ENCODE peak calls at places on chromosomes 5 and 9, in five cellular contexts. A is PC-9, R is cardiac fibroblast, T is iPS DF 6.9, W is SJSA1. Z is an unnamed sample.

GRCh38 chr5:92505145-92505544 is 1075.9 kb downstream of the NR2F1-AS1 start:
- DNase-seq in A (no peak), R (peak; percentile 15), T (no peak), W (no peak), Z (no peak)

GRCh38 chr9:75088646-75089368 is 493 bp downstream of the OSTF1 start:
- DNase-seq in A (peak; percentile 64), R (peak; percentile 70), T (no peak), W (peak; percentile 53), Z (peak; percentile 29)

GRCh38 chr9:27470291-27470805 is 53.7 kb upstream of the IFNK start:
- DNase-seq in A (no peak), R (no peak), T (no peak), W (no peak), Z (no peak)

GRCh38 chr5:111422245-111422644 is 90.1 kb downstream of the STARD4 start:
- DNase-seq in A (no peak), R (no peak), T (no peak), W (no peak), Z (no peak)

GRCh38 chr5:111384220-111384619 is 128.1 kb downstream of the STARD4 start:
- DNase-seq in A (no peak), R (peak; percentile 35), T (no peak), W (peak; percentile 13), Z (no peak)

GRCh38 chr5:34977934-34978616 is 48.7 kb downstream of the DNAJC21 start:
- DNase-seq in A (no peak), R (no peak), T (no peak), W (no peak), Z (no peak)

GRCh38 chr9:88645869-88646204 is 110.9 kb downstream of the NXNL2 start:
- DNase-seq in A (no peak), R (no peak), T (no peak), W (peak; percentile 33), Z (no peak)

GRCh38 chr5:13921573-13921972 is 22.9 kb downstream of the DNAH5 start:
- DNase-seq in A (no peak), R (no peak), T (no peak), W (no peak), Z (peak; percentile 12)

GRCh38 chr5:169590602-169591001 is 7.0 kb downstream of the SPDL1 start:
- DNase-seq in A (no peak), R (no peak), T (no peak), W (no peak), Z (no peak)

GRCh38 chr9:117138257-117138656 is 276.6 kb downstream of the ASTN2 start:
- DNase-seq in A (no peak), R (no peak), T (no peak), W (no peak), Z (no peak)

GRCh38 chr9:81490605-81491331 is 198.6 kb downstream of the TLE1 start:
- DNase-seq in A (peak; percentile 41), R (peak; percentile 36), T (no peak), W (peak; percentile 56), Z (peak; percentile 64)

GRCh38 chr9:100581661-100582060 is 3.8 kb downstream of the CAVIN4 start:
- DNase-seq in A (no peak), R (no peak), T (no peak), W (no peak), Z (no peak)

GRCh38 chr5:17225551-17225950 is 8.1 kb downstream of the BASP1 start:
- DNase-seq in A (no peak), R (no peak), T (no peak), W (no peak), Z (no peak)

GRCh38 chr5:17221843-17222614 is 4.6 kb downstream of the BASP1 start:
- DNase-seq in A (no peak), R (peak; percentile 27), T (no peak), W (no peak), Z (no peak)

GRCh38 chr5:17222679-17223078 is 5.2 kb downstream of the BASP1 start:
- DNase-seq in A (no peak), R (peak; percentile 37), T (no peak), W (no peak), Z (no peak)

GRCh38 chr5:17223375-17224185 is 6.1 kb downstream of the BASP1 start:
- DNase-seq in A (no peak), R (no peak), T (no peak), W (no peak), Z (no peak)

GRCh38 chr5:17224858-17225436 is 7.5 kb downstream of the BASP1 start:
- DNase-seq in A (no peak), R (no peak), T (no peak), W (no peak), Z (no peak)
- H3K4me3 ChIP-seq in A (no peak overlapping the region), R (no peak overlapping the region), T (no peak overlapping the region), W (no peak overlapping the region), Z (no peak overlapping the region)

DNA sequence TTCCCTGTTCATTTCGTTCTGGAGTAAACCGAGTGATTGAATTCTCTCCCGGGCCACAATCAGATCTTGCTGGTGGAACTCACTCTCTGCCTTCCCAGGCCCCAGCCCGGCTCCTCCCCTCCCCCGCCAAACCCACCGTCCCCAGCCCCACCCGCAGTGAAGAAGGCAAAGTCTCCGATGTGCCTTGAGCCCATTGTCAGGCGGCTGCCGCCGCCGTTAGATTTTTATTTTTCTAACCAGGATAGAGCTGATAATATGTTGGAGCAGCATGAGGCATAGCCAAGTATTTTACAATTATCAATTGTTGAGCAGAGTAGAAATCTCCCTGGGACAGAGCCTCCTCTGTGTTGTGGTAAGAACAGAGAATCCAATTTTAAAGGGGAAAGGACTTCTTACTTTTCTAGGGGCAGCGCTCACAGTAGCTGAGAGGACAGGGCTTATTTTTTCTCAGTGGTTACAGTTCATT is 1.2 kb downstream of the PSAT1 start:
- DNase-seq in A (no peak), R (no peak), T (no peak), W (no peak), Z (peak; percentile 19)
- H3K4me3 ChIP-seq in A (peak overlapping the region; percentile 63), R (peak overlapping the region; percentile 81), T (peak overlapping the region; percentile 93), W (peak overlapping the region; percentile 69), Z (peak overlapping the region; percentile 89)

GRCh38 chr5:173735171-173735570 is 118.7 kb upstream of the BOD1 start:
- DNase-seq in A (no peak), R (no peak), T (no peak), W (no peak), Z (no peak)
- H3K4me3 ChIP-seq in A (no peak overlapping the region), R (no peak overlapping the region), T (no peak overlapping the region), W (no peak overlapping the region), Z (no peak overlapping the region)

DNA sequence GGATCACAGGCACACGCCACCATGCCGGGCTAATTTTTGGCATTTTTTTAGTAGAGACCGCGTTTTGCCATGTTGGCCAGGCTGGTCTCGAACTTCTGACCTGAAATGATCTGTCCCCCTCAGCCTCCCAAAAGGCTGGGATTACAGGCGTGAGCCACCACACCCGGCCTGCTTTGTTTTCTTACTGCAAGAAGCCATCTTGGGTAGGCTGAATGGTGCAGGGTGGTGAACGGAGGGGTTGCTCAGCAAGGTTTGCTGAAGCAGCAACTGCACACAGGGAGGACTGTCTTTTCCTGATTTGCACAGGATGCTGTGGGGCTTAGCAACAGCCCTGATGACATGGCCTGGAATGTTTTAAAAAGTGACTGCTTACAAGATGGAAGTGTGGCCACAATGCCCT is 10.7 kb downstream of the ZNF354B start:
- DNase-seq in A (no peak), R (no peak), T (no peak), W (no peak), Z (no peak)
- H3K4me3 ChIP-seq in A (no peak overlapping the region), R (no peak overlapping the region), T (no peak overlapping the region), W (no peak overlapping the region), Z (no peak overlapping the region)

GRCh38 chr5:102296229-102296817 is at the start of gene SLCO4C1:
- DNase-seq in A (no peak), R (peak; percentile 31), T (peak; percentile 85), W (peak; percentile 61), Z (peak; percentile 80)
- H3K4me3 ChIP-seq in A (peak within 1 kb of the TSS; percentile 54), R (peak within 1 kb of the TSS; percentile 26), T (peak within 1 kb of the TSS; percentile 80), W (peak within 1 kb of the TSS; percentile 34), Z (peak within 1 kb of the TSS; percentile 35)

GRCh38 chr5:77629553-77630245 is 8.8 kb downstream of the OTP start:
- DNase-seq in A (no peak), R (no peak), T (no peak), W (no peak), Z (no peak)
- H3K4me3 ChIP-seq in A (peak overlapping the region; percentile 54), R (no peak overlapping the region), T (peak overlapping the region; percentile 30), W (peak overlapping the region; percentile 54), Z (peak overlapping the region; percentile 55)

DNA sequence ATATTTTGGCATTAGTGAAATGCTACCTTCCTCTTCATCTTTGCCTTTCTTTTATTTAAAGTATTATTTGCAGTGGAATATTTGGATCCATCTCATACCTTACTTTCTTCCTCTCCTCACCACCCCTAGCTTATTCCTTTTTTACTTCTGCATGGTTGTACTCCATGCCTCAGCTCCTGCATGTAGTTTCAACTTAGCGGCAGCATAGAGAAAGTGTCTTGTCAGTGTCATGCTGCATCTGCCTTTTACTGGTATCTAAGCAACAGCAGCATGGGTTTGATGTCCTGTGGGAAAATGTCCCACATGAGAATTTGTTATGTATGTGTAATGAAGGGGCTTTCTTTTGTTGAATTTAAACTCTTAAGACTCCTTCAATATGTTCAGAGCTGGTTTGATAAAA is 20.6 kb downstream of the TCERG1 start:
- DNase-seq in A (no peak), R (no peak), T (no peak), W (no peak), Z (no peak)
- H3K4me3 ChIP-seq in A (no peak overlapping the region), R (no peak overlapping the region), T (no peak overlapping the region), W (no peak overlapping the region), Z (no peak overlapping the region)

DNA sequence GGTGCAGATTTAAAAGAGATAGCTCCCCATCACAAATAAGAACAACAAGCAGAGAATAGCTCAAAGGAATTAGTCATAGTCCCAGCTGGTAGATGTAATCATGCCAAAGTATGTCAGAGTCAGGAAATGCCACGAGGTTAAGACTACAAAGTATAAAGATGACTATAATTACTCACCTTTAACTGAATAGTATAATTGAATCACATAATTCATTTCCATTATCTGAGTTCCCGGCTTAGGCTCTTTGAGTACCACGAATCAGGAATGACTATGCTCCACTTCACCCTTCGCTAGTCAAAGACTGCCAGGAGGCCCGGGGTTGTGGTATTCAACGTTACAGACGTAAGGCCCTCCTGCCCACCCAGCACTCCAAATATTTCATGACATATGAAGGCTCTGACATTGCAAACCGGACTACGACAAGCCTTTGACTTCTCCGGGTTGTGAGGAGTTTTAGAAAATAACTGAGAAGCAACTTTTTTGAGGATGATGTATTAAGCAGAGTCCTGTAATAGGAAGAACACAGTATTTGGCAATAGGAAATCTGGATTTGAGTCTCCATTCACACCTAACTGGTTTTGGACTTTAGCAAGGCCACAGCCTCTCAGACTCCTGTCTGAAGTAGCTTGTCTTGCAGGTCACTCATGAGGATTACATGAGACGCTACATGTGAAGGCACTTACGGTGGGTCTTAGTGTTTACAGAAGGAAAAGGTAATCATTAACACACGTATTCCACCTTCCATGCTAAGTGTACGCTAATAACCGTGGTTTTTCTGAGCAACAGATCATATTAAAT is 64.6 kb downstream of the ENC1 start:
- DNase-seq in A (peak; percentile 89), R (peak; percentile 60), T (no peak), W (peak; percentile 83), Z (peak; percentile 20)
- H3K4me3 ChIP-seq in A (no peak overlapping the region), R (no peak overlapping the region), T (no peak overlapping the region), W (no peak overlapping the region), Z (no peak overlapping the region)

Z was measured in MG63.